ENCODE peak calls at places on chromosomes 16 and 17, in four cellular contexts. M, S, J and U are unnamed samples. For H3K4me1, the result is how much of the 10 kb centered on the place peaks cover.

GRCh38 chr17:68199837-68200688 is 47.8 kb upstream of the AMZ2 start:
- DNase-seq in M (no peak), S (no peak), J (no peak), U (no peak)

GRCh38 chr17:73599599-73599998 is 44.6 kb downstream of the SDK2 start:
- DNase-seq in M (no peak), S (no peak), J (no peak), U (no peak)

GRCh38 chr17:81393684-81394376 is 1.4 kb upstream of the BAHCC1 start:
- DNase-seq in M (peak), S (peak), J (peak), U (peak)

GRCh38 chr17:37718383-37719048 is 26.3 kb downstream of the HNF1B start:
- DNase-seq in M (no peak), S (no peak), J (peak), U (no peak)

GRCh38 chr16:66365588-66365987 is 903 bp upstream of the CDH5 start:
- DNase-seq in M (no peak), S (peak), J (peak), U (peak)

GRCh38 chr17:49987681-49988441 is 7.2 kb downstream of the DLX3 start:
- DNase-seq in M (no peak), S (no peak), J (peak), U (no peak)

GRCh38 chr17:50028207-50029120 is 27.4 kb upstream of the ITGA3 start:
- DNase-seq in M (no peak), S (no peak), J (peak), U (no peak)

GRCh38 chr17:57480438-57481196 is 224.3 kb downstream of the MSI2 start:
- DNase-seq in M (no peak), S (no peak), J (no peak), U (no peak)

GRCh38 chr16:57675752-57676623 is 7.9 kb downstream of the ADGRG3 start:
- DNase-seq in M (peak), S (no peak), J (peak), U (no peak)

DNA sequence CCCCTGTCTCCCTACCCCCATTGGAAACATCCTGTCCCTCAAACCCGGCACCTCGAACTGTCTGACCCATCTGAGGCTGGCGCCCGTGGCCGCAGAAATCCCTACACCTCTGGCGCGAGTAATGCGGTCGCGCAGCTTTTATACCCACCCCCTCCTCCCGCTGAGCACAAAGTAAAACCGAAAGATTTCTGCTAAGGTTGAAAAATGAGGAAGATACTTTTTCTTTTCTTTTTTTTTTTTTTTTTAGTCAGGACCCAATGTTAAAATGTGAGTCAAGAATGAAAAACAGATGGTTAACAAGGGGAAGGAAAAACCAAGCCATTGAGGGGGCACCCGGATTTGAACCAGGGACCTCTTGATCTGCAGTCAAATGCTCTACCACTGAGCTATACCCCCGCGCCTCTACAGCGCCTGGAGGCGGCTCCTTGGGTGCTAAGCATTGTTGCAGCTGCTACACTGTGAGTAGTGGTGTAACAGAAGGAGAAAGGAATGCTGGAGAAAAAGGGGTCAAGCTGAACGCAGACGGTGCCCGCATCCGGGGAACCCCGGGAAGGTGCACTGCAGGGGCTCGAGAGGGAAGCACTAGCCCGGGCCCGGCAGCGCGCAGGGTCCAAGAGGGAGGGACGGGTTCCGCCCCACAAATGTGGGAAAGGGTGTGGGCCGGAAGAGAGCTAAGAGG is 751 bp upstream of the LASP1 start:
- DNase-seq in M (peak), S (peak), J (peak), U (peak)
- TF ChIP-seq EP300 in M (no peak), S (peak), J (peak), U (no peak)

GRCh38 chr16:10813123-10813455 is 5.5 kb downstream of the TVP23A start:
- DNase-seq in M (no peak), S (no peak), J (no peak), U (no peak)

GRCh38 chr16:10812352-10813122 is 6.1 kb downstream of the TVP23A start:
- DNase-seq in M (no peak), S (no peak), J (no peak), U (no peak)

GRCh38 chr16:10817963-10818941 is at the start of gene TVP23A:
- DNase-seq in M (no peak), S (no peak), J (no peak), U (no peak)

GRCh38 chr16:10820546-10820945 is 2.0 kb upstream of the TVP23A start:
- DNase-seq in M (no peak), S (no peak), J (no peak), U (no peak)

DNA sequence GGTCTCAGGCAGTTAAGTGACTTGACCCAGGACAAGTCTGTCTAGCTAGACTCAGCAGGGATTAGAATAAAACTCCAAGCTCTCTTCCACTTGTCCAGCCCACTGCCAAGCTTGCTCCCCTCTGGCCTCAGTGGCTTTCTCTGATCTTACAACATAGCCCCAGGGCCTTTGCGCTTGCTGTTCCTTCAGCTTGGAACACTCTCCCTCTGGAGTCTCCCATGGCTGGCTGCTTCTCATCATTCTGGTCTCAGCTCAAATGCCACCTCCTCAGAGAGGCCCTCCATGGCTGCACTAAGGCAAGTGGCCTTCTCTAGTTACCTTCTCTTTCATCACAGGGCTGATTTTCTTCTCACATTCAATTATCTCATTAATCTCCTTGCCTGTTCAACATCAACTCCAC is 1.1 kb downstream of the TVP23A start:
- DNase-seq in M (no peak), S (no peak), J (no peak), U (no peak)
- H3K4me1 ChIP-seq in M (under half), S (under half), J (under half), U (under half)

DNA sequence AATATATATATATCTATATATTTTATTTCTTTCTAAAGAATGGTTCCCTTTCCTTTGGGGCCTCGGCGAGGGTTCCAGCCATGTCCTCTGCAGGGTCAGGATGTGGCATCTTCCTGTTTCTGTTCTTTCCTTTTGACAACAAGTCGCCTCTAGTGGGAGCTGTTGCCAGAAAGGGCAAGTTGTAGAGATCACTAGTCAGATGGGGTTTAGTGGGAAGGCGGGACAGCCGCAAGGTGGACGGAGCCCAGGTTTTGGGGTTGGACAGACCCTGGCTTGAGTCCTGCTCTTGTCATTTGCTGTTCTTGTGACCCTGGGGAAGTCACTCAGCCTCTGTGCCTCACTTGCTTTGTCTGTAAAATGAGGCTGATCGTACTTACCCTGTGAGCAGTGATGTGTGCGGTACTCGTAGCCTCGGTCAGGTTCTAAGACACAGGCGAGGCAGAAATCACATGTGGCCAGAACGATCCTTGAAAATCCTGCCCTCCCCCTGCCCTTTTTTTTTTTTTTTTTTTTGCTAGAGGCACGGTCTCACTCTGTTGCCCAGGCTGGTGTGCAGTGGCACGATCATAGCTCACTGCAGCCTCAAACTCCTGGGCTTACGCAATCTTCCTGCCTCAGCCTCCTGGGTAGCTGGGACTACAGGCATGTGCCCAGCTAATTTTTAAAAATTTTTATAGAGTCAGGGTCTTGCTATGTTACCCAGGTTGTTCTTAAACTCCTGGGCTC is 80.1 kb downstream of the ABCC6 start:
- DNase-seq in M (no peak), S (no peak), J (peak), U (no peak)
- TF ChIP-seq CTCF in M (no peak), S (no peak), J (peak), U (no peak)

GRCh38 chr17:40542562-40543411 is 22.5 kb downstream of the CCR7 start:
- DNase-seq in M (peak), S (peak), J (peak), U (peak)
- TF ChIP-seq EP300 in M (peak), S (peak), J (peak), U (peak)

DNA sequence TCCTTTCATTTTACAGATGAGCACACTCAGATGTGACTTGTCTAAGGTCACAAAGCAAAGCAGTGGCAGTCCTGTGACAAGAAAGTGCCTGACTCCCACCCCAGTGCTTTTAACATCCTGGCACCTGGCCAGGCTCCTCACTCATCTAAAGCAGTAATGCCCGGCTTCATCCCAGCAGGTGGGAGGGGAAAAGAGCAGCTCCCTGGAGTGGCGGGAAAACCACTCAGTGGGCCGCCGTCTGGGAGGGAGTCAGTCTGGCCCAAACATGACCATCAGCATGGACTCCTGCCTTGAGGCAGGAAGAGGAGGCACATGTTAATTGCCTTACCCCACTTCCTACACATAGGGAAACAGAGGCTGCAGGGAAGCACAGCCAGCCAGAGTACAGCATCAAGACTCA is 2.6 kb downstream of the PCGF2 start:
- DNase-seq in M (no peak), S (peak), J (no peak), U (no peak)
- H3K4me1 ChIP-seq in M (half or more), S (half or more), J (under half), U (half or more)